ENCODE peak calls at places on chromosomes 7 and 10, in six cellular contexts. D is SK-N-SH treated with all-trans-retinoic acid at 6 μM for 48 hours; P is activated CD8-positive, alpha-beta T cell treated with anti-CD3 and anti-CD28 coated beads, Interleukin-2, amount 10 ng/mL, durations not matched to agents 7 days and 5 days; Y is activated T-cell treated with anti-CD3 and anti-CD28 coated beads, Interleukin-2, amount 50 U/mL, for 4 hours; K is lower lobe of right lung; H is heart right ventricle. T is an unnamed sample.

GRCh38 chr10:126350216-126350992 is 37.9 kb downstream of the ADAM12 start:
- ATAC-seq in D (peak; percentile 96), P (no peak), Y (no peak), K (peak; percentile 35), H (peak; percentile 30), T (peak; percentile 22)

GRCh38 chr10:113484487-113484886 is 68.4 kb upstream of the HABP2 start:
- ATAC-seq in D (no peak), P (no peak), Y (no peak), K (no peak), H (no peak), T (no peak)

GRCh38 chr7:12783421-12783820 is 96.0 kb downstream of the ARL4A start:
- ATAC-seq in D (no peak), P (no peak), Y (no peak), K (no peak), H (no peak), T (no peak)

GRCh38 chr10:126902157-126902556 is 3.1 kb upstream of the DOCK1 start:
- ATAC-seq in D (peak; percentile 20), P (no peak), Y (no peak), K (no peak), H (no peak), T (peak; percentile 61)

GRCh38 chr7:18123508-18124239 is 96.0 kb upstream of the PRPS1L1 start:
- ATAC-seq in D (no peak), P (no peak), Y (no peak), K (no peak), H (no peak), T (peak; percentile 8)

GRCh38 chr7:155764432-155764798 is 47.8 kb downstream of the SHH start:
- ATAC-seq in D (no peak), P (peak; percentile 74), Y (peak; percentile 55), K (peak; percentile 10), H (peak; percentile 45), T (no peak)

GRCh38 chr10:110436554-110437350 is 61.0 kb upstream of the DUSP5 start:
- ATAC-seq in D (no peak), P (no peak), Y (no peak), K (no peak), H (no peak), T (no peak)

GRCh38 chr10:69176823-69177222 is 3.2 kb upstream of the SUPV3L1 start:
- ATAC-seq in D (no peak), P (no peak), Y (no peak), K (no peak), H (no peak), T (no peak)

GRCh38 chr7:49112647-49113046 is 188.3 kb downstream of the CDC14C start:
- ATAC-seq in D (no peak), P (no peak), Y (no peak), K (no peak), H (no peak), T (no peak)

GRCh38 chr7:27697861-27698430 is 35.3 kb upstream of the HIBADH start:
- ATAC-seq in D (no peak), P (no peak), Y (no peak), K (peak; percentile 89), H (no peak), T (peak; percentile 94)

GRCh38 chr7:26850193-26850651 is 14.2 kb downstream of the SKAP2 start:
- ATAC-seq in D (no peak), P (no peak), Y (no peak), K (no peak), H (no peak), T (no peak)

GRCh38 chr10:6136215-6137201 is 47.7 kb downstream of the RBM17 start:
- ATAC-seq in D (peak; percentile 80), P (peak; percentile 35), Y (peak; percentile 81), K (no peak), H (no peak), T (peak; percentile 24)

GRCh38 chr7:137342751-137343482 is 616 bp downstream of the PTN start:
- ATAC-seq in D (peak; percentile 77), P (no peak), Y (no peak), K (no peak), H (peak; percentile 24), T (peak; percentile 35)

GRCh38 chr10:79244841-79245504 is 102.3 kb upstream of the PPIF start:
- ATAC-seq in D (no peak), P (peak; percentile 28), Y (no peak), K (no peak), H (no peak), T (no peak)

GRCh38 chr7:5662776-5663175 is 118.7 kb downstream of the RNF216 start:
- ATAC-seq in D (no peak), P (no peak), Y (no peak), K (no peak), H (no peak), T (no peak)

GRCh38 chr7:125241548-125241947 is 311.9 kb upstream of the POT1 start:
- ATAC-seq in D (no peak), P (no peak), Y (no peak), K (no peak), H (no peak), T (no peak)

GRCh38 chr7:93178213-93178612 is 30.0 kb upstream of the SAMD9L start:
- ATAC-seq in D (peak; percentile 73), P (no peak), Y (no peak), K (no peak), H (no peak), T (no peak)

GRCh38 chr10:105398202-105398601 is 757.1 kb downstream of the SORCS3 start:
- ATAC-seq in D (no peak), P (no peak), Y (no peak), K (no peak), H (peak; percentile 76), T (no peak)

GRCh38 chr7:88243345-88243909 is 23.6 kb upstream of the SRI start:
- ATAC-seq in D (peak; percentile 91), P (no peak), Y (no peak), K (peak; percentile 91), H (peak; percentile 72), T (peak; percentile 89)

GRCh38 chr10:76546411-76546810 is 1091.2 kb downstream of the KCNMA1 start:
- ATAC-seq in D (no peak), P (no peak), Y (no peak), K (no peak), H (no peak), T (no peak)

GRCh38 chr10:79137826-79138225 is 69.1 kb downstream of the ZMIZ1 start:
- ATAC-seq in D (peak; percentile 31), P (peak; percentile 84), Y (peak; percentile 68), K (peak; percentile 53), H (peak; percentile 36), T (peak; percentile 19)

GRCh38 chr7:31077484-31078362 is 25.6 kb downstream of the ADCYAP1R1 start:
- ATAC-seq in D (no peak), P (no peak), Y (no peak), K (no peak), H (no peak), T (no peak)

GRCh38 chr7:39084344-39084743 is 106.6 kb downstream of the POU6F2 start:
- ATAC-seq in D (no peak), P (no peak), Y (no peak), K (no peak), H (no peak), T (no peak)

GRCh38 chr10:98404571-98405396 is 10.2 kb downstream of the PYROXD2 start:
- ATAC-seq in D (peak; percentile 57), P (no peak), Y (no peak), K (no peak), H (no peak), T (peak; percentile 70)

GRCh38 chr10:24415455-24416169 is 206.7 kb downstream of the KIAA1217 start:
- ATAC-seq in D (peak; percentile 76), P (no peak), Y (no peak), K (peak; percentile 86), H (peak; percentile 93), T (peak; percentile 85)

GRCh38 chr10:73426318-73426717 is 7.0 kb downstream of the MSS51 start:
- ATAC-seq in D (no peak), P (no peak), Y (no peak), K (no peak), H (no peak), T (no peak)

GRCh38 chr10:91634246-91634645 is 1.4 kb upstream of the PPP1R3C start:
- ATAC-seq in D (no peak), P (no peak), Y (no peak), K (no peak), H (no peak), T (no peak)

GRCh38 chr10:66862687-66863290 is 63.0 kb upstream of the LRRTM3 start:
- ATAC-seq in D (no peak), P (no peak), Y (no peak), K (no peak), H (no peak), T (no peak)

GRCh38 chr7:47625861-47626444 is 44.0 kb upstream of the TNS3 start:
- ATAC-seq in D (no peak), P (no peak), Y (no peak), K (no peak), H (no peak), T (no peak)

GRCh38 chr7:27916372-27916771 is 176.4 kb downstream of the TAX1BP1 start:
- ATAC-seq in D (no peak), P (no peak), Y (no peak), K (peak; percentile 20), H (no peak), T (peak; percentile 83)

GRCh38 chr10:97764519-97764931 is 7.3 kb downstream of the SFRP5 start:
- ATAC-seq in D (no peak), P (no peak), Y (no peak), K (no peak), H (no peak), T (no peak)

GRCh38 chr7:115968166-115968565 is 62.4 kb downstream of the TFEC start:
- ATAC-seq in D (no peak), P (no peak), Y (no peak), K (no peak), H (no peak), T (no peak)

GRCh38 chr10:47348661-47349470 is 703 bp downstream of the RBP3 start:
- ATAC-seq in D (no peak), P (no peak), Y (no peak), K (peak; percentile 5), H (no peak), T (no peak)

GRCh38 chr7:131524699-131525098 is 31.7 kb downstream of the PODXL start:
- ATAC-seq in D (no peak), P (no peak), Y (no peak), K (no peak), H (no peak), T (no peak)

GRCh38 chr10:33553951-33554571 is 219.6 kb upstream of the NRP1 start:
- ATAC-seq in D (no peak), P (no peak), Y (no peak), K (no peak), H (no peak), T (no peak)

GRCh38 chr7:149598721-149599308 is 101.2 kb upstream of the ZNF746 start:
- ATAC-seq in D (peak; percentile 89), P (no peak), Y (no peak), K (peak; percentile 62), H (peak; percentile 66), T (peak; percentile 91)

GRCh38 chr7:5629941-5630340 is 151.5 kb downstream of the RNF216 start:
- ATAC-seq in D (peak; percentile 48), P (peak; percentile 85), Y (peak; percentile 44), K (no peak), H (no peak), T (peak; percentile 88)

GRCh38 chr7:119482671-119483070 is 790.3 kb upstream of the KCND2 start:
- ATAC-seq in D (no peak), P (no peak), Y (no peak), K (no peak), H (no peak), T (no peak)

GRCh38 chr7:119983468-119983867 is 289.5 kb upstream of the KCND2 start:
- ATAC-seq in D (no peak), P (no peak), Y (no peak), K (peak; percentile 29), H (no peak), T (no peak)

T was measured in esophagus mucosa.